ENCODE peak calls at places on chromosomes 7 and 10, in ten cellular contexts. X, G, J, R, M, N, P, K, L and U are unnamed samples.

GRCh38 chr7:84022686-84023308 is 171.8 kb downstream of the SEMA3A start:
- DNase-seq in X (no peak), G (no peak), J (peak; percentile 42), R (no peak), M (no peak), N (peak; percentile 20), P (peak; percentile 19), K (no peak), L (no peak), U (no peak)

GRCh38 chr7:142231716-142232115 is 26.1 kb downstream of the PRSS58 start:
- DNase-seq in X (no peak), G (no peak), J (no peak), R (no peak), M (no peak), N (no peak), P (no peak), K (no peak), L (no peak), U (no peak)

GRCh38 chr7:80542398-80542797 is 30.5 kb upstream of the GNAT3 start:
- DNase-seq in X (no peak), G (no peak), J (peak; percentile 82), R (no peak), M (no peak), N (peak; percentile 97), P (no peak), K (peak; percentile 54), L (no peak), U (no peak)

GRCh38 chr10:119281581-119282071 is 74.3 kb downstream of the GRK5 start:
- DNase-seq in X (no peak), G (no peak), J (no peak), R (no peak), M (no peak), N (peak; percentile 69), P (peak; percentile 50), K (peak; percentile 42), L (no peak), U (no peak)

GRCh38 chr10:132577350-132578005 is 39.9 kb downstream of the INPP5A start:
- DNase-seq in X (no peak), G (no peak), J (peak; percentile 22), R (no peak), M (no peak), N (peak; percentile 23), P (no peak), K (peak; percentile 53), L (no peak), U (no peak)

GRCh38 chr7:123580406-123581161 is 21.0 kb upstream of the ASB15 start:
- DNase-seq in X (no peak), G (no peak), J (peak; percentile 58), R (no peak), M (no peak), N (peak; percentile 44), P (no peak), K (peak; percentile 32), L (no peak), U (no peak)

GRCh38 chr7:35805876-35806275 is 5.0 kb downstream of the SEPTIN7 start:
- DNase-seq in X (no peak), G (no peak), J (peak; percentile 26), R (no peak), M (no peak), N (no peak), P (no peak), K (peak; percentile 7), L (no peak), U (no peak)

GRCh38 chr10:14751576-14752330 is 22.9 kb downstream of the FAM107B start:
- DNase-seq in X (no peak), G (no peak), J (peak; percentile 54), R (no peak), M (no peak), N (peak; percentile 58), P (peak; percentile 38), K (peak; percentile 54), L (no peak), U (no peak)

GRCh38 chr10:66637273-66638036 is 288.4 kb upstream of the LRRTM3 start:
- DNase-seq in X (no peak), G (no peak), J (no peak), R (no peak), M (no peak), N (peak; percentile 15), P (no peak), K (no peak), L (no peak), U (no peak)

GRCh38 chr10:74104480-74104879 is 46.1 kb downstream of the AP3M1 start:
- DNase-seq in X (no peak), G (no peak), J (no peak), R (no peak), M (no peak), N (no peak), P (no peak), K (no peak), L (no peak), U (no peak)

GRCh38 chr10:15504101-15504840 is 133.2 kb upstream of the FAM171A1 start:
- DNase-seq in X (no peak), G (no peak), J (peak; percentile 30), R (no peak), M (no peak), N (peak; percentile 84), P (no peak), K (peak; percentile 28), L (no peak), U (no peak)

GRCh38 chr7:115704884-115705283 is 325.7 kb downstream of the TFEC start:
- DNase-seq in X (no peak), G (no peak), J (no peak), R (no peak), M (no peak), N (no peak), P (no peak), K (no peak), L (no peak), U (no peak)

GRCh38 chr10:89025453-89025852 is 34.9 kb downstream of the FAS start:
- DNase-seq in X (no peak), G (no peak), J (no peak), R (no peak), M (no peak), N (peak; percentile 30), P (no peak), K (no peak), L (no peak), U (no peak)

GRCh38 chr7:101189109-101189508 is 9.0 kb upstream of the NAT16 start:
- DNase-seq in X (no peak), G (no peak), J (no peak), R (no peak), M (no peak), N (no peak), P (no peak), K (no peak), L (no peak), U (no peak)

GRCh38 chr7:77679608-77680007 is 16.7 kb upstream of the RSBN1L start:
- DNase-seq in X (no peak), G (no peak), J (no peak), R (no peak), M (no peak), N (no peak), P (no peak), K (no peak), L (no peak), U (no peak)

GRCh38 chr10:131870411-131870810 is 30.4 kb upstream of the PPP2R2D start:
- DNase-seq in X (no peak), G (no peak), J (no peak), R (no peak), M (no peak), N (no peak), P (no peak), K (no peak), L (peak; percentile 19), U (no peak)

GRCh38 chr7:44286182-44286617 is 39.2 kb downstream of the CAMK2B start:
- DNase-seq in X (no peak), G (no peak), J (peak; percentile 37), R (no peak), M (no peak), N (no peak), P (peak; percentile 3), K (no peak), L (peak; percentile 34), U (no peak)

GRCh38 chr7:69349291-69349690 is 249.0 kb upstream of the AUTS2 start:
- DNase-seq in X (no peak), G (no peak), J (no peak), R (no peak), M (no peak), N (no peak), P (no peak), K (no peak), L (no peak), U (no peak)

GRCh38 chr10:1392127-1392526 is 335.9 kb downstream of the WDR37 start:
- DNase-seq in X (no peak), G (no peak), J (no peak), R (no peak), M (no peak), N (no peak), P (no peak), K (no peak), L (no peak), U (no peak)

GRCh38 chr7:21256310-21256877 is 171.5 kb upstream of the SP4 start:
- DNase-seq in X (peak; percentile 27), G (no peak), J (peak; percentile 56), R (peak; percentile 31), M (no peak), N (peak; percentile 38), P (no peak), K (peak; percentile 3), L (no peak), U (peak; percentile 13)

GRCh38 chr7:24889611-24890010 is 90.4 kb downstream of the OSBPL3 start:
- DNase-seq in X (no peak), G (no peak), J (no peak), R (no peak), M (no peak), N (no peak), P (no peak), K (no peak), L (no peak), U (no peak)

GRCh38 chr10:123784636-123785035 is 107.0 kb downstream of the CPXM2 start:
- DNase-seq in X (no peak), G (no peak), J (no peak), R (no peak), M (no peak), N (no peak), P (no peak), K (no peak), L (no peak), U (no peak)

GRCh38 chr7:5198741-5199140 is 8.7 kb downstream of the WIPI2 start:
- DNase-seq in X (no peak), G (no peak), J (no peak), R (no peak), M (no peak), N (no peak), P (no peak), K (no peak), L (no peak), U (no peak)

GRCh38 chr10:75034131-75034512 is 77.3 kb upstream of the SAMD8 start:
- DNase-seq in X (no peak), G (peak; percentile 53), J (no peak), R (no peak), M (no peak), N (no peak), P (no peak), K (no peak), L (no peak), U (no peak)

GRCh38 chr10:29669149-29669548 is 34.4 kb upstream of the SVIL start:
- DNase-seq in X (no peak), G (no peak), J (no peak), R (no peak), M (no peak), N (no peak), P (no peak), K (peak; percentile 30), L (no peak), U (no peak)

GRCh38 chr10:101573885-101574284 is 14.2 kb downstream of the POLL start:
- DNase-seq in X (no peak), G (no peak), J (no peak), R (no peak), M (no peak), N (no peak), P (no peak), K (no peak), L (no peak), U (no peak)

GRCh38 chr7:29557954-29558353 is 5.7 kb upstream of the PRR15 start:
- DNase-seq in X (no peak), G (no peak), J (peak; percentile 19), R (no peak), M (no peak), N (no peak), P (no peak), K (no peak), L (no peak), U (no peak)

GRCh38 chr7:150405584-150406310 is 26.6 kb downstream of the ZNF775 start:
- DNase-seq in X (peak; percentile 42), G (peak; percentile 53), J (no peak), R (no peak), M (no peak), N (peak; percentile 40), P (peak; percentile 51), K (peak; percentile 64), L (peak; percentile 71), U (peak; percentile 45)